ENCODE peak calls at places on chromosomes 4 and X, in four cellular contexts. W, H, X and N are unnamed samples.
A peak's percentile ranks its signal among the peaks of the same experiment; 100 is the strongest.

GRCh38 chr4:94244087-94244828 is 36.6 kb downstream of the SMARCAD1 start:
- DNase-seq in W (no peak), H (no peak), X (no peak), N (no peak)

GRCh38 chr4:10715696-10716095 is 31.1 kb upstream of the CLNK start:
- DNase-seq in W (no peak), H (no peak), X (peak; percentile 68), N (no peak)

GRCh38 chr4:176729489-176729888 is 63.2 kb downstream of the VEGFC start:
- DNase-seq in W (no peak), H (no peak), X (no peak), N (no peak)

GRCh38 chr4:38034986-38035882 is 75.0 kb downstream of the PTTG2 start:
- DNase-seq in W (peak; percentile 60), H (peak; percentile 77), X (peak; percentile 26), N (peak; percentile 22)

GRCh38 chrX:47217121-47217851 is 1.2 kb upstream of the CDK16 start:
- DNase-seq in W (peak; percentile 40), H (peak; percentile 43), X (peak; percentile 32), N (no peak)

GRCh38 chrX:108033890-108034289 is 11.0 kb upstream of the VSIG1 start:
- DNase-seq in W (no peak), H (no peak), X (no peak), N (no peak)

GRCh38 chrX:15566244-15566643 is 34.5 kb downstream of the ACE2 start:
- DNase-seq in W (no peak), H (no peak), X (no peak), N (no peak)

GRCh38 chr4:76001760-76002159 is 5.5 kb downstream of the CXCL9 start:
- DNase-seq in W (no peak), H (peak; percentile 85), X (no peak), N (no peak)

GRCh38 chr4:22385615-22386014 is 130.3 kb downstream of the ADGRA3 start:
- DNase-seq in W (no peak), H (no peak), X (peak; percentile 24), N (peak; percentile 3)

GRCh38 chrX:78712381-78712780 is 35.1 kb upstream of the LPAR4 start:
- DNase-seq in W (no peak), H (no peak), X (no peak), N (peak; percentile 15)

GRCh38 chr4:124111922-124112321 is 600.6 kb downstream of the ANKRD50 start:
- DNase-seq in W (peak; percentile 67), H (peak; percentile 52), X (peak; percentile 71), N (peak; percentile 34)

GRCh38 chr4:15587649-15588048 is 67.5 kb downstream of the FBXL5 start:
- DNase-seq in W (no peak), H (no peak), X (no peak), N (no peak)

GRCh38 chr4:150367326-150367725 is 214.6 kb upstream of the MAB21L2 start:
- DNase-seq in W (no peak), H (no peak), X (no peak), N (no peak)

GRCh38 chr4:1039493-1040343 is 28.3 kb downstream of the FGFRL1 start:
- DNase-seq in W (peak; percentile 28), H (no peak), X (no peak), N (no peak)

GRCh38 chr4:47463235-47463956 is at the start of gene COMMD8:
- DNase-seq in W (peak; percentile 98), H (peak; percentile 96), X (peak; percentile 89), N (peak; percentile 89)
- TF ChIP-seq CTCF in W (peak; percentile 49), H (no peak), X (no peak), N (peak; percentile 27)

GRCh38 chrX:7552758-7553157 is 290.2 kb upstream of the VCX start:
- DNase-seq in W (no peak), H (peak; percentile 8), X (no peak), N (no peak)
- TF ChIP-seq CTCF in W (peak; percentile 16), H (no peak), X (no peak), N (no peak)

DNA sequence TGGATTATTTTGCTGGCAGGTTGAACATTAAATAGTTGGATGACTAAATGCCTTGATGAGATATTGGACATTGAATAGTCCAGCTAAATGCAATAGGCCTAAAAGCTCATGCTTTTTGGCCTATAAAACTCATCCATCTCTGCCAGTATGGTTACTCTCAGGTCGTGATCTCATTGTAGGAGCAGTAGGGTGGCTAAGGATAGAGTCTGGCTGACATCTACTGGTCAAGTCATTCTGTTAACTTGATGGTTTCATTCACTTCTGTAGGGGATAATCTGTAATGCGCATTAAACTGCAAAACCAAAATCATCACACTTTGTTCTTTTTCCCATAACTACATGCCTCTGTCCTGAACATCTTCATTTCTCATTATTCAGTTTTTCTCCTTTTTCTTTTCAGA is 227.0 kb downstream of the DKK2 start:
- DNase-seq in W (peak; percentile 66), H (peak; percentile 73), X (peak; percentile 33), N (peak; percentile 34)
- TF ChIP-seq CTCF in W (peak; percentile 58), H (peak; percentile 22), X (peak; percentile 42), N (peak; percentile 56)

DNA sequence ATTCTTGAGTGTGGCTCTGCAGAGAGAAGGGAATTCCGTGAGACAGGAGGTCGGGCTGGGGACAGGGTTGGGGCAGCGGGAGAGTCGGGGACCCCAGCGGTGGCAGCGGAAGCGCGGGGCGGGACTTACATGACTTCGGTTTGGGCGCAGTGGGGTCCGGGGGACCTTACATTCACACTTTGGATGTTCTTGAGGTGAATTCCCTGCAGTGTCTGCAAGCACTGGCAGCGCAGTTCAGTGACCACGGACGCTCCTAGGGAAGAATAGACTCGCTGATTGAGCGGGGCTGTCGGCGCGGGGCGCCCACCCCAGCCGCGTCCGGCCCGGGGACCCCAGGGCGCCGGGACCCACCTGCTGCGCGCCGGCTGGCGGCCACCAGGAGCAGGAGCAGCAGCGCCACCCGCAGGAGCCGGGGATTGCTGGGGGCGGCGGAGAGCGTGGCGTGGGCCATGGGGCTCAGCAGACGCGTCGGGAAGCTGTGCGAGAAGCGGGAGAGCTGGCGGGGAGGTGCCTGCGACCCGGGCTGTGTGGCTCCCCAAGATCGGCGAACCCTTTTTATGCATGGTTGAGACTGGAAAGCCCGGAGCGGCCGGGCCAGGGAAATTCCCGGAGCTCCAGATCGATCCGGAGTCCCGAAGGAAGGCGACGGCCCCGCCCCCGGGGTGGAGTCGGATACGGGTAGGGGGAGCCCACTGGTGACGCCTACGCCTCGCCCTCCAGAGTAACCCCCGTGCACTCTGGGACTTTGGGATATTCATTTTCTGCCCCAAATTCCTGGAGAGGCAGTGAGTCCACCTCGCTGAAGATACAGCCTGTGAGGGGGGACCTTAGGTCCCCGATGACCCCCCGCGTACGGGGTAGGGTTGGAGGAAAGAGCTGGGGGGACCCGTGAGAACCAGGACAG is at the start of gene CXCL3:
- DNase-seq in W (peak; percentile 59), H (peak; percentile 54), X (no peak), N (no peak)
- TF ChIP-seq CTCF in W (peak; percentile 21), H (no peak), X (peak; percentile 14), N (no peak)

DNA sequence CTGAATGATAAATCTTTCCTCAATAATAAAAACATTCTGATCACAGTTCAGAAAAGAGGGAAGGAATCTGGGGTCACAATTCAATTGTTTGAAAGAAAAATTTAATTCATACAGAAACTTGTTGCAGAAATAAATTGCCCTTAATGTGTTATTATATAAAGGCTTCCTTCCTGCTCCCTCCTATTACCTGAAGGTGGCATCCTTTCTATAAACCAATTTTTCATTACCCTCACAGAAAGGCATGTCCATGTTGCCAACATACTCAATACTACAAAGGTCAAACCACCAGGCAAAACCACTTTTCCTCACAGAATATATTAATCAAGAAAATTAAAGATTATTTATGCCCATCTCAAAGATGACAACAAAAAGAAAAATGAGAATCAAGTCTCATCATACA is 194.3 kb upstream of the CT83 start:
- DNase-seq in W (no peak), H (no peak), X (no peak), N (no peak)
- TF ChIP-seq CTCF in W (no peak), H (no peak), X (no peak), N (no peak)

GRCh38 chrX:69614896-69615295 is 1.0 kb upstream of the EDA start:
- DNase-seq in W (no peak), H (no peak), X (no peak), N (no peak)

GRCh38 chrX:69615779-69616519 is at the start of gene EDA:
- DNase-seq in W (peak; percentile 43), H (peak; percentile 6), X (no peak), N (peak; percentile 29)

GRCh38 chrX:69616520-69617203 is 749 bp downstream of the EDA start:
- DNase-seq in W (no peak), H (no peak), X (no peak), N (no peak)

GRCh38 chrX:69615323-69615722 is 590 bp upstream of the EDA start:
- DNase-seq in W (no peak), H (no peak), X (no peak), N (no peak)

DNA sequence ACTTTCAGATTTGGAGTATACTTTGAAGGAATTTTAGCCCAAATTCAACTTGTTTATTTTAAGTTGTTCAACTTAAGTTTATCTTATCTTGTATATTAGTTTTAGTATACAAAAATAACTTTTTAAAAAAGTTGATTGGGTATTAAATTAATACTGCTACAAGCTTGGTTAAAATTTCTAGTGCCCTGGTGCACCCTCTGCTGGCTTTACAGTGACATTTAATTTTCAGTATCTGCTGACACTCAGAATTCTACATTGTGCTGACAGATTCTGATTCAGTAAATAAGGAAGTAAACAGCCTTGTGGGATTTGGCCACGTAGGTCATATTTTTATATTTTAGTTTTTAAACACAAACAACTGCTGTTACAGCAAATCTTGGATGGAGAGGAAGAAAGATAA is 2.9 kb downstream of the EDA start:
- DNase-seq in W (peak; percentile 5), H (peak; percentile 15), X (no peak), N (no peak)
- TF ChIP-seq CTCF in W (peak; percentile 49), H (no peak), X (no peak), N (peak; percentile 38)

GRCh38 chr4:148998719-148999118 is 556.5 kb upstream of the NR3C2 start:
- DNase-seq in W (peak; percentile 10), H (peak; percentile 30), X (peak; percentile 2), N (no peak)
- TF ChIP-seq CTCF in W (peak; percentile 57), H (peak; percentile 26), X (peak; percentile 28), N (peak; percentile 38)